ENCODE peak calls at places on chromosomes 3 and 15, in eight cellular contexts. X is pancreas; U is PC-9; W is naive thymus-derived CD4-positive, alpha-beta T cell; H is astrocyte; S is epithelial cell of esophagus; G is psoas muscle; Z is fibroblast of pulmonary artery. K is an unnamed sample.

GRCh38 chr15:80180468-80180867 is 27.7 kb downstream of the FAH start:
- DNase-seq in Z (no peak), U (no peak), G (no peak), W (no peak), X (no peak), H (no peak), S (no peak), K (no peak)

GRCh38 chr15:99476413-99477222 is 89.2 kb upstream of the MEF2A start:
- DNase-seq in H (peak; percentile 99), S (peak; percentile 99), Z (peak; percentile 98), U (peak; percentile 75), W (peak; percentile 49), X (no peak), G (peak; percentile 82), K (peak; percentile 96)

GRCh38 chr3:25849641-25850040 is 59.8 kb downstream of the OXSM start:
- DNase-seq in X (no peak), S (no peak), G (no peak), W (no peak), U (no peak), H (peak; percentile 22), Z (peak; percentile 39), K (no peak)

GRCh38 chr3:792651-793050 is 300.2 kb upstream of the CNTN6 start:
- DNase-seq in G (no peak), X (no peak), W (no peak), H (no peak), U (no peak), S (no peak), Z (no peak), K (no peak)

GRCh38 chr15:40266828-40267304 is 16.0 kb downstream of the ANKRD63 start:
- DNase-seq in G (no peak), X (no peak), S (peak; percentile 82), U (peak; percentile 90), Z (peak; percentile 87), W (no peak), H (peak; percentile 93), K (peak; percentile 72)

GRCh38 chr3:186930143-186930638 is at the start of gene ST6GAL1:
- DNase-seq in S (peak; percentile 66), W (peak; percentile 59), Z (peak; percentile 82), U (peak; percentile 69), G (peak; percentile 74), X (no peak), H (peak; percentile 50), K (no peak)

GRCh38 chr3:21297304-21297703 is 453.7 kb downstream of the ZNF385D start:
- DNase-seq in X (no peak), G (no peak), Z (no peak), U (no peak), S (no peak), W (no peak), H (no peak), K (no peak)

GRCh38 chr3:194323785-194324735 is 27.1 kb downstream of the CPN2 start:
- DNase-seq in H (peak; percentile 49), W (peak; percentile 43), U (peak; percentile 72), X (no peak), G (peak; percentile 88), Z (peak; percentile 63), S (peak; percentile 53), K (peak; percentile 50)

GRCh38 chr15:81863157-81863556 is 182.7 kb downstream of the MEX3B start:
- DNase-seq in H (peak; percentile 16), X (no peak), U (no peak), Z (no peak), W (no peak), S (peak; percentile 6), G (no peak), K (peak; percentile 20)

GRCh38 chr15:66293085-66293418 is 316 bp upstream of the DIS3L start:
- DNase-seq in S (no peak), X (no peak), G (no peak), W (no peak), H (no peak), U (no peak), Z (no peak), K (no peak)

GRCh38 chr15:66291816-66292215 is 1.6 kb upstream of the DIS3L start:
- DNase-seq in U (no peak), X (no peak), H (no peak), S (no peak), Z (no peak), W (no peak), G (no peak), K (no peak)

GRCh38 chr15:66293419-66294156 is at the start of gene DIS3L:
- DNase-seq in X (peak; percentile 64), W (peak; percentile 75), S (peak; percentile 65), U (no peak), H (peak; percentile 22), Z (peak; percentile 39), G (peak; percentile 67), K (no peak)

GRCh38 chr15:66294157-66294931 is 976 bp downstream of the DIS3L start:
- DNase-seq in X (peak; percentile 25), G (no peak), S (peak; percentile 42), W (no peak), H (peak; percentile 75), U (peak; percentile 79), Z (peak; percentile 71), K (peak; percentile 17)

DNA sequence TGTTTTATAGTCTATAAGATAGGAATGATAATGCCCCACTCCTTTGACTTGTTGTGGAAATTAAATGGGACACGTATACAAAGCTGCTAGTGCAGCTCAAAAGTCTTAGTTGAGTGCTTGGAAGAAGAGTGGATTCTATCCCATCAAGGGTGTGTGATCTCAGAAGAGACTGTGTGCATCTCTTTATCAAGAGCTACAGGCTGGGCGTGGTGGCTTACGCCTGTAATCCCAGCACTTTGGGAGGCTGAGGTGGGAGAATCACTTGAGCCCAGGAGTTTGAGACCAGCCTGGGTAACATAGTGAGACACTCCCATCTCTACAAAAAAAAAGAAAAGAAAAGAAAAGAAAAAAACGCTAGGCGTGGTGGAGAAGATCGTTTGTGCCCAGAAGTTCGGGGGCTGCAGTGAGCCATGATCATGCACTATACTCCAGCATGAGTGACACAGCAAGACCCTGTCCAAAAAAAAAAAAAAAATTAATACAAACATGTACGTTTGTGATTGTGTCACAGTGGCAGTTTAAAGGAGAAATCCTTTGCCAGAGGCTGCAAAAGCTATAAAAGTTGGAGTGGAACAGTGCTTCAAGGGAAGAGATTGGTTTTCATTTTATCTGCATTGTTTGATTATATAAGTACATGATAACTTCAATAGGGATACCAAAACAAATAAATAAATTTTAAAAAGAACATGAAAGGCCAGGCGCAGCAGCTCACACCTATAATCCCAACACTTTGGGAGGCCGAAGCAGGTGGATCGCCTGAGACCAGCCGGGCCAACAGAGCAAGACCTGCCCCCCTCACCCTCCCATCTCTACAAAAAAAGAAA is 895 bp upstream of the DIS3L start:
- DNase-seq in Z (no peak), G (no peak), H (no peak), S (no peak), X (no peak), U (no peak), W (no peak), K (no peak)
- H3K4me3 ChIP-seq in Z (peak overlapping the region; percentile 62), G (peak overlapping the region; percentile 86), H (peak overlapping the region; percentile 65), S (peak overlapping the region; percentile 57), X (peak overlapping the region; percentile 65), U (peak overlapping the region; percentile 52), W (no peak overlapping the region), K (peak overlapping the region; percentile 60)

DNA sequence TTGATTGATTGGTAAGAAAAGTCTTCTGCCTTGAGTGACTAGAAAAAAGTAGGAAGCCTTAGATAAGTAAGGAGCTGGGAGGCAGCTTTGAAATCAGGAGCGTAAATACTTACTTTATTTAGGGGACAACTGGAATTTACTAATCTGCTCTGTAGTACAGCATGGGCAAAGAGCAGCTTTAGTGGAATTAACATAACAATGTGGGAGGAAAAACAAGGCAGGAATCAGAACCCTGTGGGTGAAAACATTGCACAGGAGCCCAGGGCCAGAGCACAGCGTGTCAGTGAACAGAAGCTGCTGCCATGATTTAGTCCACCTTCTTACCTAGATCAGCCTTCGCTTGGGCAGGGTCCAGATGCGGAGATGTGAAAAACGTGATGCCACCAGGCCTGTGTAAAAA is 14.6 kb downstream of the FMN1 start:
- DNase-seq in H (no peak), U (no peak), Z (no peak), W (no peak), S (no peak), G (no peak), X (no peak), K (no peak)
- H3K4me3 ChIP-seq in H (no peak overlapping the region), U (no peak overlapping the region), Z (no peak overlapping the region), W (no peak overlapping the region), S (no peak overlapping the region), G (no peak overlapping the region), X (no peak overlapping the region), K (no peak overlapping the region)

GRCh38 chr3:50260942-50261441 is 8.0 kb upstream of the SEMA3B start:
- DNase-seq in S (no peak), U (no peak), W (no peak), G (no peak), Z (no peak), X (no peak), H (no peak), K (no peak)
- H3K4me3 ChIP-seq in S (peak overlapping the region; percentile 44), U (peak overlapping the region; percentile 60), W (no peak overlapping the region), G (peak overlapping the region; percentile 80), Z (peak overlapping the region; percentile 55), X (peak overlapping the region; percentile 53), H (peak overlapping the region; percentile 55), K (peak overlapping the region; percentile 57)

GRCh38 chr15:89656116-89656815 is 999 bp upstream of the KIF7 start:
- DNase-seq in U (no peak), S (no peak), H (peak; percentile 15), G (no peak), Z (no peak), W (no peak), X (no peak), K (no peak)
- H3K4me3 ChIP-seq in U (no peak overlapping the region), S (no peak overlapping the region), H (no peak overlapping the region), G (no peak overlapping the region), Z (no peak overlapping the region), W (no peak overlapping the region), X (no peak overlapping the region), K (no peak overlapping the region)

DNA sequence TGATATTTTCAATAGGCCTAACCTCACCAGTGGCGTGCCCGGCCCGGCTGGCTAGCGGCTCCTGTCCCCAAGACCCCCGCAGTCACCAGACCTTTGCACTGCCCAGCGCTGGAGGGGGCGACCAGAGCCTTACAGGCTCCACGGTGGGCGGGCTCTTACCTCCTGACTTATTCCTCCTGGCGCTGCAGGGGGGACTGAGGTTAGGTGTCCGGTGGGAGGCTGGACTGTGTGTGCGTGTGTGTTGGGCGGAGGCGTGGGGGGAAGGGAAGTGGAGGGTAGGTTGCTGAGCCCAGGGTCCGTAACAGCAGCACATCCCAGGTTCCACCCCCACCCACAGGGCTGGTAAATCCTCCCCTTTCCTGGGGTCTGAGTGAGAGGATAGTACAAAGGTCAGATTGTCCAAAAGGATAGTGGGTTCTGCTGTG is 27.5 kb upstream of the THRB start:
- DNase-seq in H (no peak), X (no peak), G (no peak), W (no peak), Z (no peak), U (no peak), S (no peak), K (no peak)
- H3K4me3 ChIP-seq in H (peak overlapping the region; percentile 57), X (peak overlapping the region; percentile 69), G (peak overlapping the region; percentile 84), W (no peak overlapping the region), Z (peak overlapping the region; percentile 52), U (peak overlapping the region; percentile 87), S (peak overlapping the region; percentile 56), K (peak overlapping the region; percentile 51)

DNA sequence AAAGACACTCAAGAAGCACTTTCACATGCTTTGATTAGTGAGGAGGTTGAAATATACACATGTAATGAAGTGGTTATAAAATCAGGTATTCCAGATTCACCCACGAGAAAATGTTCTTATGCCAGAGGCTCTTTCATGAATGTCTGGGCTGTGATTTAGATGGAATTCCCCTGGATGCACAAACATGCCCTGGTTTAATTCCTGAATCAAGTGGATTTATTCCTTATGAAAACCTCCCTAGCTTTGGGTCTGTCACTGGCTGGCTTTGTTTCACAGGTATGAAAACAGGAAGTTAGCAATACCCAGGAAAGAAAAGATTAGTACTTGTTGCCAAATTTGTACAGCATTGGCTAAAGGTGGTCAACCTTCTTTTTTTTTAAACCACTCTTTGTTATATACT is 1123.0 kb downstream of the ROBO1 start:
- DNase-seq in Z (no peak), W (no peak), S (peak; percentile 50), U (no peak), H (no peak), X (no peak), G (no peak), K (no peak)
- H3K4me3 ChIP-seq in Z (no peak overlapping the region), W (no peak overlapping the region), S (no peak overlapping the region), U (no peak overlapping the region), H (no peak overlapping the region), X (no peak overlapping the region), G (no peak overlapping the region), K (no peak overlapping the region)